ENCODE peak calls at places on chromosome 10, in eight cellular contexts. D, I, G, R, P, H, B and Z are unnamed samples.

GRCh38 chr10:79947787-79948424 is 999 bp downstream of the SFTPD start:
- DNase-seq in D (no peak), I (no peak), G (no peak), R (no peak), P (no peak), H (no peak), B (no peak), Z (no peak)

GRCh38 chr10:20302033-20302432 is 485.8 kb downstream of the PLXDC2 start:
- DNase-seq in D (no peak), I (no peak), G (no peak), R (no peak), P (no peak), H (no peak), B (no peak), Z (no peak)

GRCh38 chr10:113663908-113664307 is at the start of gene NRAP:
- DNase-seq in D (no peak), I (no peak), G (no peak), R (no peak), P (no peak), H (no peak), B (no peak), Z (no peak)

GRCh38 chr10:6071181-6072175 is 9.3 kb upstream of the IL2RA start:
- DNase-seq in D (no peak), I (no peak), G (no peak), R (no peak), P (no peak), H (no peak), B (no peak), Z (no peak)

GRCh38 chr10:124387078-124387874 is 31.4 kb downstream of the OAT start:
- DNase-seq in D (no peak), I (no peak), G (no peak), R (no peak), P (no peak), H (no peak), B (no peak), Z (no peak)

GRCh38 chr10:72081772-72082590 is 6.4 kb downstream of the SPOCK2 start:
- DNase-seq in D (no peak), I (no peak), G (no peak), R (no peak), P (no peak), H (no peak), B (no peak), Z (no peak)

GRCh38 chr10:112769611-112770370 is 180.3 kb upstream of the TCF7L2 start:
- DNase-seq in D (no peak), I (no peak), G (no peak), R (no peak), P (no peak), H (no peak), B (no peak), Z (no peak)

GRCh38 chr10:3372284-3372683 is 199.7 kb upstream of the PITRM1 start:
- DNase-seq in D (no peak), I (no peak), G (no peak), R (no peak), P (peak), H (no peak), B (no peak), Z (no peak)